ENCODE peak calls at places on chromosomes 5 and 9, in four cellular contexts. Q, K, Z and C are unnamed samples. For H3K36me3, the result is how much of the 10 kb centered on the place peaks cover.

GRCh38 chr5:165029471-165029870 is 1524.1 kb downstream of the MAT2B start:
- DNase-seq in Z (no peak), Q (no peak), K (no peak), C (no peak)

GRCh38 chr5:74942622-74943286 is 76.6 kb upstream of the FAM169A start:
- DNase-seq in K (no peak), Z (no peak), Q (no peak), C (no peak)

GRCh38 chr5:149172261-149172660 is 31.0 kb downstream of the ABLIM3 start:
- DNase-seq in Z (no peak), K (peak), Q (peak), C (peak)

GRCh38 chr5:136279314-136279713 is 86.0 kb downstream of the TRPC7 start:
- DNase-seq in Q (no peak), Z (no peak), K (no peak), C (no peak)

GRCh38 chr9:112819635-112820496 is 69.3 kb downstream of the SNX30 start:
- DNase-seq in Z (no peak), Q (peak), K (no peak), C (peak)

GRCh38 chr5:51194626-51195025 is 188.6 kb upstream of the ISL1 start:
- DNase-seq in K (no peak), Z (no peak), Q (no peak), C (no peak)

GRCh38 chr9:95336281-95336680 is 18.8 kb upstream of the FANCC start:
- DNase-seq in Z (no peak), K (no peak), Q (no peak), C (no peak)

GRCh38 chr5:76717222-76718083 is 1.5 kb downstream of the F2R start:
- DNase-seq in Q (no peak), Z (no peak), K (no peak), C (no peak)

GRCh38 chr9:135343733-135344522 is 135.7 kb upstream of the PPP1R26 start:
- DNase-seq in K (no peak), Z (peak), Q (peak), C (peak)

GRCh38 chr9:93663877-93664548 is 87.6 kb downstream of the PHF2 start:
- DNase-seq in Z (no peak), K (no peak), Q (no peak), C (no peak)

GRCh38 chr5:53170748-53171349 is 61.3 kb upstream of the MOCS2 start:
- DNase-seq in Z (no peak), Q (peak), K (no peak), C (peak)

GRCh38 chr5:168401880-168402279 is 84.4 kb upstream of the RARS1 start:
- DNase-seq in K (no peak), Z (no peak), Q (peak), C (no peak)

GRCh38 chr5:368162-369084 is 46.9 kb downstream of the AHRR start:
- DNase-seq in Q (no peak), K (no peak), Z (peak), C (peak)

GRCh38 chr5:180787025-180787424 is 15.6 kb downstream of the MGAT1 start:
- DNase-seq in Z (no peak), K (no peak), Q (no peak), C (peak)

GRCh38 chr9:35510745-35511428 is 21.0 kb downstream of the RUSC2 start:
- DNase-seq in K (no peak), Z (no peak), Q (peak), C (peak)

GRCh38 chr9:137305788-137306545 is 3.9 kb upstream of the NRARP start:
- DNase-seq in K (no peak), Z (no peak), Q (no peak), C (no peak)

GRCh38 chr5:139660916-139661814 is 13.0 kb downstream of the CXXC5 start:
- DNase-seq in Q (peak), K (peak), Z (peak), C (peak)

GRCh38 chr5:157390179-157390923 is 69.7 kb upstream of the NIPAL4 start:
- DNase-seq in Q (peak), K (peak), Z (no peak), C (peak)

GRCh38 chr5:163894645-163895044 is 389.2 kb downstream of the MAT2B start:
- DNase-seq in Q (peak), K (no peak), Z (no peak), C (no peak)

GRCh38 chr9:12698293-12698692 is 5.1 kb downstream of the TYRP1 start:
- DNase-seq in Z (no peak), K (no peak), Q (no peak), C (no peak)

GRCh38 chr5:36414869-36415282 is 113.2 kb upstream of the RANBP3L start:
- DNase-seq in Z (no peak), Q (peak), K (peak), C (no peak)

GRCh38 chr5:89337-90286 is 2.4 kb upstream of the PLEKHG4B start:
- DNase-seq in Z (no peak), K (no peak), Q (no peak), C (no peak)

GRCh38 chr5:67577424-67577823 is 380.8 kb upstream of the CD180 start:
- DNase-seq in Z (no peak), Q (peak), K (peak), C (no peak)

GRCh38 chr5:176490291-176490690 is 42.1 kb downstream of the FAF2 start:
- DNase-seq in Q (no peak), K (no peak), Z (no peak), C (no peak)

GRCh38 chr5:140258016-140258415 is 44.9 kb downstream of the PFDN1 start:
- DNase-seq in Q (no peak), K (no peak), Z (no peak), C (no peak)

GRCh38 chr9:111078391-111079038 is 40.2 kb upstream of the LPAR1 start:
- DNase-seq in Q (no peak), K (no peak), Z (peak), C (no peak)

GRCh38 chr5:180296778-180297177 is 4.9 kb upstream of the MAPK9 start:
- DNase-seq in Q (no peak), Z (no peak), K (no peak), C (no peak)

GRCh38 chr9:84744195-84744594 is 74.7 kb downstream of the NTRK2 start:
- DNase-seq in Z (peak), K (no peak), Q (no peak), C (no peak)

GRCh38 chr5:493758-494157 is 30.5 kb downstream of the SLC9A3 start:
- DNase-seq in K (no peak), Q (no peak), Z (no peak), C (no peak)

GRCh38 chr9:38027714-38028113 is 41.3 kb downstream of the SHB start:
- DNase-seq in Z (no peak), Q (no peak), K (no peak), C (no peak)

GRCh38 chr9:111959468-111959941 is 62.9 kb downstream of the UGCG start:
- DNase-seq in K (peak), Q (peak), Z (no peak), C (peak)

GRCh38 chr5:38891563-38891962 is 45.8 kb downstream of the OSMR start:
- DNase-seq in Z (no peak), K (no peak), Q (no peak), C (no peak)

GRCh38 chr5:44002381-44002901 is 386.8 kb downstream of the FGF10 start:
- DNase-seq in Q (no peak), Z (no peak), K (no peak), C (peak)

GRCh38 chr5:6845856-6846255 is 132.6 kb downstream of the TENT4A start:
- DNase-seq in Z (no peak), K (no peak), Q (no peak), C (no peak)
- H3K36me3 ChIP-seq in Z (under half), K (under half), Q (under half), C (under half)

DNA sequence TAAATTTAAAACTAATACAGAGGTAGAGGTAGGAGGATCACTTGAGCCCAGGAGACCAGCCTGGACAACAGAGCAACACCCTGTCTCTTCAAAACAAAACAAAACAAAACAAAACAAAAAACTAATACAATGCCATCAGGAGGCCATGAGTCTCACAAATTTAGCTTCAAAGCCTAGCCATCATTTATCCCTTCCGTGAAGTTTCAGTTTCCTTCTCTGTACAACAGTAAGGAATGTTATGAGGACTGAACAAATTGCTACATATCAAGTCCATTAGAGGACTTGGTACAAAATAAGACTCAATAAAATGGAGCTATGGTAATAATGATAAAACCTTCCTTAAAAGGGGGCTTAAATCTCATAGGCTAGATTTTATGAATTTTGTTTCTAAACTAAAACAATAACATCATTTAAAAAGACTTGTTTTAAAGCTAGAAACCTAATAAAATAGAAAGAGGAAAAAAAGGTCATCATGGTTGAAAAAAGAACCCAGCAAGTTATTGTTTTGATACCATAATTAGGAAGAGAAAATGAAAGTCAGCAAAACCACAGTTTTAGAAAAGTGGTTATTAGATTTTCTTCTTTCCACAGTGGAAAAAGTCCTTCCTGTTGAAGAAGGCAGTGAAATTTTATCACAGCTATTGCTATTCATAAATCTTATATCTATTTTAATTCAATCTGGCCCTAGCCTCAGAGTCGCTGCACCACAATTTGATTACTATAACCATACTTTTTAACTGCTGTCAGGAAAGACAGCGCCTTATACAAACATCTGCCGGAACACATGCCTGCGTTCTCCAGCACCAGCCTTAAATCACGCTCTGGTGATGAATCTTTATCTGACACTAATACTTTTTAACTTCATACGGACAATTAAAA is 60.5 kb downstream of the MAPKAP1 start:
- DNase-seq in Q (no peak), K (no peak), Z (peak), C (no peak)
- H3K4me3 ChIP-seq in Q (no peak), K (no peak), Z (peak), C (no peak)

GRCh38 chr9:133472277-133472645 is 6.6 kb downstream of the SLC2A6 start:
- DNase-seq in Z (no peak), K (no peak), Q (no peak), C (no peak)

GRCh38 chr9:133473743-133474142 is 5.2 kb downstream of the SLC2A6 start:
- DNase-seq in K (no peak), Z (no peak), Q (no peak), C (no peak)

GRCh38 chr9:133474215-133474614 is 4.7 kb downstream of the SLC2A6 start:
- DNase-seq in K (no peak), Z (no peak), Q (no peak), C (no peak)

GRCh38 chr9:133471551-133472276 is 7.2 kb downstream of the SLC2A6 start:
- DNase-seq in Z (no peak), K (no peak), Q (no peak), C (no peak)

DNA sequence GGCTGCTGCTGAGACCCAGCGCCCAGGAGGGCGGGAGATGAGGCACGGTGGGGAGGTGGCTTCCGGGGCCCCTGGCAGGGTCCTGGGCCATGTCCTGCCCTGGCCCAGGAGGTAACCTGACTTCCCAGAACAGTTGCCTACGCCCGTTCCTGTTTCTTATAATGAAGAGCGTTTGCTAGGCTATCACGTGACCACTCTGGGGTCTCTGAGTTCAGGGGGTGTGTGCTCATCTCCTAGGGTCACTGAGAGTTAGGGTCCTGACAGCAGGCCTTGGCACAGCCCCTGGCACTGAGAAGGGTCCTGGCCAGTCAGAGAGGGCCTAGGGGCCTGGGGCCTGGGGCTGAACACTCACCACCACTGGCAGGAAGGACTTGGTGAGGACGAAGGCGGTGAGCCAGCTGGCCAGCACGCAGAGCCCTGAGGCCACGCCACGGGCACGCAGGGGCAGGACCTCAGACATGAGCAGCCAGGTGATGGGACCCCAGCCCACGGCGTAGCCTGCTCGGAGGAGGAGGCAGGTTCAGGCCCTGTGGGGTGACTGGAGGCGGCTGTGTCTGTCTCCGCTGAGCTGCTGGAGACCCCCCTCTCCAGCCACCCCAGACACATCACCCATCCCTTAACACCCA is 6.0 kb downstream of the SLC2A6 start:
- DNase-seq in Z (no peak), K (no peak), Q (no peak), C (no peak)
- H3K36me3 ChIP-seq in Z (under half), K (under half), Q (under half), C (half or more)

GRCh38 chr5:114411380-114411931 is 49.6 kb downstream of the KCNN2 start:
- DNase-seq in Z (no peak), Q (no peak), K (no peak), C (no peak)
- H3K4me3 ChIP-seq in Z (no peak), Q (no peak), K (no peak), C (no peak)

GRCh38 chr9:127767405-127767804 is 11.1 kb downstream of the SH2D3C start:
- DNase-seq in Z (no peak), Q (no peak), K (no peak), C (no peak)
- H3K36me3 ChIP-seq in Z (under half), Q (under half), K (under half), C (under half)

DNA sequence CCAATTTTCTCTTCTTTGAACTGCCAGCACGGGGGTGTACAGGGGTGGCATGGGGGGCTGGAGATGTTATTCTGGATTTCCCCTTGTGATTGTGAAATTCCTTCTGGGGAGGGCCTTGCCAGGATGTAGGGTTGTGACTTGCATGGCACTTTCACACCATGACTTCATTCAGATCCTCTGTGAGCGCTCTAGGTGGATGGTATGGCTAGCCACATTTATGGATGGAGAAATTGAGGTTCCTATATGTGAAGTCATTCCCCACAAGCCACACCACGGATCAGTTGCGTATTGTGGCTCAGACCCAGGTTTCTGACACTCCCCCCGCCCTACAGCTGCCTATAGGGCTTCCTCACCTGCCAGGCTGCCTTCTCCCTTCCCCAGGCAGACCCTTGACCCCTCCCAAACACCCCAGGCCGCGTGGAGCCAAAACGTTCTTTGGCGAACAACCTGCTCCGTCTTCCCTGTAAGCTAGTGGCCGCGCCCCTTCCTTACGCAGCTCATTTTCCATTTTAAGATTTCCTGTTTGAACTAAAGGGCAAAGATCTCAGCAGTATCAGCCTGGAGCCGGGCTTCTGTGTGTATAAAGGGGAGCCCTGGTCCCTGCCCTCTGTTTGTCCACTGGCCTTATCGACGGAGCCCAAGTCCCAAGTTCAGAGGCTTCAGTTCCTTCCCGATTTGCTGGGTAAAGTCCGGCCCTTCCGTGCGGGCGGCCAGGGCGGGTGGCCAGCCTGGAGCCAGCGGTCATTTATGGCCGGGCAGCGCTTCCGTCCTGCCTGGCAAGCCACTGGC is 97.8 kb upstream of the KLF4 start:
- DNase-seq in Z (no peak), K (no peak), Q (no peak), C (no peak)
- H3K4me3 ChIP-seq in Z (no peak), K (no peak), Q (no peak), C (no peak)

GRCh38 chr5:159336586-159337290 is 6.5 kb upstream of the IL12B start:
- DNase-seq in Q (no peak), Z (no peak), K (no peak), C (no peak)
- H3K36me3 ChIP-seq in Q (under half), Z (under half), K (under half), C (under half)

DNA sequence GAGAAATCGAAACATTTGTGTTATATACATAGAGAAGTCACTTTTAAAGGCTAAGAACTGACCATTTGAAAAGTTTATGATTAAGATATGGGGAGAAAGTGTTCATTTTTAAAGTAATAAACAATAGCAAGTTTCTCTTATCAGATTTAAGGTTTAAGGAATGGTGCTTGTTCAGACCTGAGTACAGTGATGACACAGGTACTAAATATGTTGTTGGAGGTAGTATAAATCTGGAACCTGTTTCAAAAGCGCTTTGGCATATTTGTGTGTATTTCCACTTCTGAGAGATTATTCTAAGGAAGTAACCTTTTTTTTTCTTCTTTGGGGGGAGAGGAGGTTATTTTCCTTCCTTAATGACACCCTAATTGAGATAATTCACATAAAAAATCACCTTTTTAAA is 18.4 kb downstream of the CDC42SE2 start:
- DNase-seq in Q (peak), Z (no peak), K (no peak), C (no peak)
- H3K4me3 ChIP-seq in Q (peak), Z (peak), K (peak), C (no peak)